ENCODE peak calls at places on chromosomes 4 and X, in nine cellular contexts. One of them, this sample, is unnamed.
A peak's percentile ranks its signal among the peaks of the same experiment; 100 is the strongest.

GRCh38 chrX:32749075-32749474 is 462.3 kb downstream of the DMD start:
- DNase-seq in mesenchymal stem cell: no peak
- DNase-seq in activated CD8-positive, alpha-beta memory T cell treated with anti-CD3 and anti-CD28 coated beads for 1 hour: no peak
- DNase-seq in psoas muscle: no peak
- DNase-seq in EH: no peak
- DNase-seq in T-helper 1 cell: no peak
- DNase-seq in Right ventricle myocardium inferior: no peak
- DNase-seq in stimulated activated CD4-positive, alpha-beta T cell treated with anti-CD3 and anti-CD28 coated beads, TNF-alpha, amount 100 ng/mL, for 4 hours: no peak
- DNase-seq in amniotic epithelial cell: peak; percentile 3
- DNase-seq in this sample: no peak

GRCh38 chr4:100497729-100498250 is 20.0 kb downstream of the EMCN start:
- DNase-seq in T-helper 1 cell: no peak
- DNase-seq in EH: peak; percentile 36
- DNase-seq in Right ventricle myocardium inferior: no peak
- DNase-seq in psoas muscle: no peak
- DNase-seq in stimulated activated CD4-positive, alpha-beta T cell treated with anti-CD3 and anti-CD28 coated beads, TNF-alpha, amount 100 ng/mL, for 4 hours: no peak
- DNase-seq in activated CD8-positive, alpha-beta memory T cell treated with anti-CD3 and anti-CD28 coated beads for 1 hour: no peak
- DNase-seq in mesenchymal stem cell: no peak
- DNase-seq in amniotic epithelial cell: no peak
- DNase-seq in this sample: no peak

GRCh38 chr4:107755841-107756356 is 35.9 kb upstream of the PAPSS1 start:
- DNase-seq in EH: peak; percentile 61
- DNase-seq in T-helper 1 cell: no peak
- DNase-seq in mesenchymal stem cell: peak; percentile 20
- DNase-seq in stimulated activated CD4-positive, alpha-beta T cell treated with anti-CD3 and anti-CD28 coated beads, TNF-alpha, amount 100 ng/mL, for 4 hours: no peak
- DNase-seq in activated CD8-positive, alpha-beta memory T cell treated with anti-CD3 and anti-CD28 coated beads for 1 hour: no peak
- DNase-seq in psoas muscle: no peak
- DNase-seq in Right ventricle myocardium inferior: no peak
- DNase-seq in amniotic epithelial cell: peak; percentile 88
- DNase-seq in this sample: no peak

GRCh38 chrX:117707948-117708743 is 408.5 kb downstream of the KLHL13 start:
- DNase-seq in stimulated activated CD4-positive, alpha-beta T cell treated with anti-CD3 and anti-CD28 coated beads, TNF-alpha, amount 100 ng/mL, for 4 hours: no peak
- DNase-seq in psoas muscle: no peak
- DNase-seq in T-helper 1 cell: no peak
- DNase-seq in amniotic epithelial cell: no peak
- DNase-seq in activated CD8-positive, alpha-beta memory T cell treated with anti-CD3 and anti-CD28 coated beads for 1 hour: no peak
- DNase-seq in Right ventricle myocardium inferior: no peak
- DNase-seq in mesenchymal stem cell: no peak
- DNase-seq in EH: no peak
- DNase-seq in this sample: no peak

GRCh38 chr4:142160509-142160908 is 524.1 kb downstream of the IL15 start:
- DNase-seq in mesenchymal stem cell: peak; percentile 6
- DNase-seq in amniotic epithelial cell: no peak
- DNase-seq in T-helper 1 cell: no peak
- DNase-seq in stimulated activated CD4-positive, alpha-beta T cell treated with anti-CD3 and anti-CD28 coated beads, TNF-alpha, amount 100 ng/mL, for 4 hours: no peak
- DNase-seq in psoas muscle: no peak
- DNase-seq in EH: peak; percentile 17
- DNase-seq in activated CD8-positive, alpha-beta memory T cell treated with anti-CD3 and anti-CD28 coated beads for 1 hour: no peak
- DNase-seq in Right ventricle myocardium inferior: no peak
- DNase-seq in this sample: no peak

GRCh38 chr4:82599336-82599735 is 37.5 kb upstream of the TMEM150C start:
- DNase-seq in mesenchymal stem cell: no peak
- DNase-seq in EH: no peak
- DNase-seq in activated CD8-positive, alpha-beta memory T cell treated with anti-CD3 and anti-CD28 coated beads for 1 hour: no peak
- DNase-seq in Right ventricle myocardium inferior: no peak
- DNase-seq in T-helper 1 cell: no peak
- DNase-seq in psoas muscle: no peak
- DNase-seq in stimulated activated CD4-positive, alpha-beta T cell treated with anti-CD3 and anti-CD28 coated beads, TNF-alpha, amount 100 ng/mL, for 4 hours: no peak
- DNase-seq in amniotic epithelial cell: no peak
- DNase-seq in this sample: no peak

GRCh38 chr4:110869114-110869513 is 246.2 kb upstream of the PITX2 start:
- DNase-seq in EH: peak; percentile 83
- DNase-seq in activated CD8-positive, alpha-beta memory T cell treated with anti-CD3 and anti-CD28 coated beads for 1 hour: no peak
- DNase-seq in mesenchymal stem cell: no peak
- DNase-seq in T-helper 1 cell: no peak
- DNase-seq in amniotic epithelial cell: peak; percentile 78
- DNase-seq in psoas muscle: no peak
- DNase-seq in Right ventricle myocardium inferior: no peak
- DNase-seq in stimulated activated CD4-positive, alpha-beta T cell treated with anti-CD3 and anti-CD28 coated beads, TNF-alpha, amount 100 ng/mL, for 4 hours: no peak
- DNase-seq in this sample: no peak

GRCh38 chr4:150033937-150034336 is 44.3 kb upstream of the DCLK2 start:
- DNase-seq in T-helper 1 cell: no peak
- DNase-seq in mesenchymal stem cell: peak; percentile 26
- DNase-seq in amniotic epithelial cell: peak; percentile 77
- DNase-seq in stimulated activated CD4-positive, alpha-beta T cell treated with anti-CD3 and anti-CD28 coated beads, TNF-alpha, amount 100 ng/mL, for 4 hours: no peak
- DNase-seq in psoas muscle: no peak
- DNase-seq in Right ventricle myocardium inferior: no peak
- DNase-seq in activated CD8-positive, alpha-beta memory T cell treated with anti-CD3 and anti-CD28 coated beads for 1 hour: no peak
- DNase-seq in EH: peak; percentile 46
- DNase-seq in this sample: no peak

GRCh38 chrX:65706041-65706828 is 38.8 kb downstream of the MSN start:
- DNase-seq in T-helper 1 cell: peak; percentile 45
- DNase-seq in psoas muscle: peak; percentile 54
- DNase-seq in mesenchymal stem cell: peak; percentile 88
- DNase-seq in Right ventricle myocardium inferior: no peak
- DNase-seq in EH: peak; percentile 91
- DNase-seq in activated CD8-positive, alpha-beta memory T cell treated with anti-CD3 and anti-CD28 coated beads for 1 hour: no peak
- DNase-seq in stimulated activated CD4-positive, alpha-beta T cell treated with anti-CD3 and anti-CD28 coated beads, TNF-alpha, amount 100 ng/mL, for 4 hours: no peak
- DNase-seq in amniotic epithelial cell: peak; percentile 49
- DNase-seq in this sample: no peak

GRCh38 chrX:149881081-149881711 is at the start of gene MAGEA8:
- DNase-seq in stimulated activated CD4-positive, alpha-beta T cell treated with anti-CD3 and anti-CD28 coated beads, TNF-alpha, amount 100 ng/mL, for 4 hours: no peak
- DNase-seq in amniotic epithelial cell: no peak
- DNase-seq in T-helper 1 cell: peak; percentile 16
- DNase-seq in EH: no peak
- DNase-seq in Right ventricle myocardium inferior: no peak
- DNase-seq in mesenchymal stem cell: no peak
- DNase-seq in psoas muscle: no peak
- DNase-seq in activated CD8-positive, alpha-beta memory T cell treated with anti-CD3 and anti-CD28 coated beads for 1 hour: no peak
- DNase-seq in this sample: no peak

GRCh38 chr4:69910016-69910782 is 20.7 kb upstream of the CSN1S1 start:
- DNase-seq in stimulated activated CD4-positive, alpha-beta T cell treated with anti-CD3 and anti-CD28 coated beads, TNF-alpha, amount 100 ng/mL, for 4 hours: no peak
- DNase-seq in activated CD8-positive, alpha-beta memory T cell treated with anti-CD3 and anti-CD28 coated beads for 1 hour: no peak
- DNase-seq in amniotic epithelial cell: peak; percentile 36
- DNase-seq in Right ventricle myocardium inferior: no peak
- DNase-seq in EH: no peak
- DNase-seq in T-helper 1 cell: peak; percentile 2
- DNase-seq in mesenchymal stem cell: peak; percentile 23
- DNase-seq in psoas muscle: no peak
- DNase-seq in this sample: no peak

GRCh38 chrX:154607370-154607769 is 11.7 kb downstream of the CTAG1B start:
- DNase-seq in amniotic epithelial cell: no peak
- DNase-seq in activated CD8-positive, alpha-beta memory T cell treated with anti-CD3 and anti-CD28 coated beads for 1 hour: no peak
- DNase-seq in EH: no peak
- DNase-seq in psoas muscle: no peak
- DNase-seq in Right ventricle myocardium inferior: no peak
- DNase-seq in stimulated activated CD4-positive, alpha-beta T cell treated with anti-CD3 and anti-CD28 coated beads, TNF-alpha, amount 100 ng/mL, for 4 hours: no peak
- DNase-seq in T-helper 1 cell: no peak
- DNase-seq in mesenchymal stem cell: no peak
- DNase-seq in this sample: no peak